ENCODE peak calls at places on chromosomes 13 and 19, in ten cellular contexts. One of them, this sample, is unnamed.
A peak's percentile ranks its signal among the peaks of the same experiment; 100 is the strongest.

GRCh38 chr19:56111601-56112312 is 9.3 kb downstream of the ZNF787 start:
- DNase-seq in LHCN-M2: peak; percentile 65
- DNase-seq in stimulated activated CD4-positive, alpha-beta T cell treated with anti-CD3 and anti-CD28 coated beads, Interleukin-1b, Interleukin-23, amount 100 ng/mL, for 24 hours: peak; percentile 26
- DNase-seq in AG20443: no peak
- DNase-seq in astrocyte: no peak
- DNase-seq in uterus: no peak
- DNase-seq in stimulated activated CD8-positive, alpha-beta memory T cell treated with anti-CD3 and anti-CD28 coated beads, Interleukin-4, amount 100 ng/mL, for 1 hour: peak; percentile 22
- DNase-seq in coronary artery: no peak
- DNase-seq in GM12865: peak; percentile 83
- DNase-seq in B cell: peak; percentile 87
- DNase-seq in this sample: no peak

GRCh38 chr19:18894254-18895037 is 1.5 kb downstream of the CERS1 start:
- DNase-seq in LHCN-M2: peak; percentile 65
- DNase-seq in stimulated activated CD4-positive, alpha-beta T cell treated with anti-CD3 and anti-CD28 coated beads, Interleukin-1b, Interleukin-23, amount 100 ng/mL, for 24 hours: no peak
- DNase-seq in AG20443: peak; percentile 58
- DNase-seq in astrocyte: peak; percentile 30
- DNase-seq in uterus: peak; percentile 13
- DNase-seq in stimulated activated CD8-positive, alpha-beta memory T cell treated with anti-CD3 and anti-CD28 coated beads, Interleukin-4, amount 100 ng/mL, for 1 hour: no peak
- DNase-seq in coronary artery: no peak
- DNase-seq in GM12865: no peak
- DNase-seq in B cell: no peak
- DNase-seq in this sample: no peak

GRCh38 chr19:11745871-11746270 is 7.1 kb upstream of the ZNF823 start:
- DNase-seq in LHCN-M2: no peak
- DNase-seq in stimulated activated CD4-positive, alpha-beta T cell treated with anti-CD3 and anti-CD28 coated beads, Interleukin-1b, Interleukin-23, amount 100 ng/mL, for 24 hours: no peak
- DNase-seq in AG20443: no peak
- DNase-seq in astrocyte: no peak
- DNase-seq in uterus: no peak
- DNase-seq in stimulated activated CD8-positive, alpha-beta memory T cell treated with anti-CD3 and anti-CD28 coated beads, Interleukin-4, amount 100 ng/mL, for 1 hour: no peak
- DNase-seq in coronary artery: no peak
- DNase-seq in GM12865: no peak
- DNase-seq in B cell: no peak
- DNase-seq in this sample: no peak

GRCh38 chr19:35341006-35341405 is 6.7 kb upstream of the FFAR1 start:
- DNase-seq in LHCN-M2: no peak
- DNase-seq in stimulated activated CD4-positive, alpha-beta T cell treated with anti-CD3 and anti-CD28 coated beads, Interleukin-1b, Interleukin-23, amount 100 ng/mL, for 24 hours: no peak
- DNase-seq in AG20443: no peak
- DNase-seq in astrocyte: no peak
- DNase-seq in uterus: no peak
- DNase-seq in stimulated activated CD8-positive, alpha-beta memory T cell treated with anti-CD3 and anti-CD28 coated beads, Interleukin-4, amount 100 ng/mL, for 1 hour: no peak
- DNase-seq in coronary artery: no peak
- DNase-seq in GM12865: no peak
- DNase-seq in B cell: no peak
- DNase-seq in this sample: no peak

GRCh38 chr13:36858285-36858684 is 39.3 kb downstream of the RFXAP start:
- DNase-seq in LHCN-M2: peak; percentile 56
- DNase-seq in stimulated activated CD4-positive, alpha-beta T cell treated with anti-CD3 and anti-CD28 coated beads, Interleukin-1b, Interleukin-23, amount 100 ng/mL, for 24 hours: no peak
- DNase-seq in AG20443: peak; percentile 63
- DNase-seq in astrocyte: peak; percentile 32
- DNase-seq in uterus: no peak
- DNase-seq in stimulated activated CD8-positive, alpha-beta memory T cell treated with anti-CD3 and anti-CD28 coated beads, Interleukin-4, amount 100 ng/mL, for 1 hour: no peak
- DNase-seq in coronary artery: no peak
- DNase-seq in GM12865: peak; percentile 58
- DNase-seq in B cell: no peak
- DNase-seq in this sample: no peak

GRCh38 chr13:50685491-50685890 is 158.0 kb downstream of the DLEU7 start:
- DNase-seq in LHCN-M2: peak; percentile 70
- DNase-seq in stimulated activated CD4-positive, alpha-beta T cell treated with anti-CD3 and anti-CD28 coated beads, Interleukin-1b, Interleukin-23, amount 100 ng/mL, for 24 hours: no peak
- DNase-seq in AG20443: no peak
- DNase-seq in astrocyte: peak; percentile 37
- DNase-seq in uterus: peak; percentile 30
- DNase-seq in stimulated activated CD8-positive, alpha-beta memory T cell treated with anti-CD3 and anti-CD28 coated beads, Interleukin-4, amount 100 ng/mL, for 1 hour: no peak
- DNase-seq in coronary artery: no peak
- DNase-seq in GM12865: peak; percentile 40
- DNase-seq in B cell: no peak
- DNase-seq in this sample: no peak

GRCh38 chr19:41511628-41512027 is 64.3 kb upstream of the CEACAM21 start:
- DNase-seq in LHCN-M2: no peak
- DNase-seq in stimulated activated CD4-positive, alpha-beta T cell treated with anti-CD3 and anti-CD28 coated beads, Interleukin-1b, Interleukin-23, amount 100 ng/mL, for 24 hours: no peak
- DNase-seq in AG20443: no peak
- DNase-seq in astrocyte: no peak
- DNase-seq in uterus: no peak
- DNase-seq in stimulated activated CD8-positive, alpha-beta memory T cell treated with anti-CD3 and anti-CD28 coated beads, Interleukin-4, amount 100 ng/mL, for 1 hour: no peak
- DNase-seq in coronary artery: no peak
- DNase-seq in GM12865: no peak
- DNase-seq in B cell: no peak
- DNase-seq in this sample: no peak

GRCh38 chr13:30567072-30567471 is 50.6 kb upstream of the USPL1 start:
- DNase-seq in LHCN-M2: no peak
- DNase-seq in stimulated activated CD4-positive, alpha-beta T cell treated with anti-CD3 and anti-CD28 coated beads, Interleukin-1b, Interleukin-23, amount 100 ng/mL, for 24 hours: no peak
- DNase-seq in AG20443: no peak
- DNase-seq in astrocyte: no peak
- DNase-seq in uterus: no peak
- DNase-seq in stimulated activated CD8-positive, alpha-beta memory T cell treated with anti-CD3 and anti-CD28 coated beads, Interleukin-4, amount 100 ng/mL, for 1 hour: no peak
- DNase-seq in coronary artery: no peak
- DNase-seq in GM12865: no peak
- DNase-seq in B cell: no peak
- DNase-seq in this sample: no peak

GRCh38 chr19:14035706-14036105 is 4.1 kb downstream of the IL27RA start:
- DNase-seq in LHCN-M2: no peak
- DNase-seq in stimulated activated CD4-positive, alpha-beta T cell treated with anti-CD3 and anti-CD28 coated beads, Interleukin-1b, Interleukin-23, amount 100 ng/mL, for 24 hours: no peak
- DNase-seq in AG20443: peak; percentile 26
- DNase-seq in astrocyte: peak; percentile 49
- DNase-seq in uterus: no peak
- DNase-seq in stimulated activated CD8-positive, alpha-beta memory T cell treated with anti-CD3 and anti-CD28 coated beads, Interleukin-4, amount 100 ng/mL, for 1 hour: no peak
- DNase-seq in coronary artery: no peak
- DNase-seq in GM12865: no peak
- DNase-seq in B cell: no peak
- DNase-seq in this sample: no peak

GRCh38 chr13:113932060-113932459 is 41.8 kb downstream of the C13orf46 start:
- DNase-seq in LHCN-M2: no peak
- DNase-seq in stimulated activated CD4-positive, alpha-beta T cell treated with anti-CD3 and anti-CD28 coated beads, Interleukin-1b, Interleukin-23, amount 100 ng/mL, for 24 hours: no peak
- DNase-seq in AG20443: no peak
- DNase-seq in astrocyte: no peak
- DNase-seq in uterus: peak; percentile 11
- DNase-seq in stimulated activated CD8-positive, alpha-beta memory T cell treated with anti-CD3 and anti-CD28 coated beads, Interleukin-4, amount 100 ng/mL, for 1 hour: no peak
- DNase-seq in coronary artery: peak; percentile 52
- DNase-seq in GM12865: no peak
- DNase-seq in B cell: no peak
- DNase-seq in this sample: no peak

GRCh38 chr19:29583196-29584006 is 22.7 kb upstream of the POP4 start:
- DNase-seq in LHCN-M2: peak; percentile 79
- DNase-seq in stimulated activated CD4-positive, alpha-beta T cell treated with anti-CD3 and anti-CD28 coated beads, Interleukin-1b, Interleukin-23, amount 100 ng/mL, for 24 hours: no peak
- DNase-seq in AG20443: peak; percentile 54
- DNase-seq in astrocyte: no peak
- DNase-seq in uterus: no peak
- DNase-seq in stimulated activated CD8-positive, alpha-beta memory T cell treated with anti-CD3 and anti-CD28 coated beads, Interleukin-4, amount 100 ng/mL, for 1 hour: no peak
- DNase-seq in coronary artery: peak; percentile 26
- DNase-seq in GM12865: no peak
- DNase-seq in B cell: no peak
- DNase-seq in this sample: no peak

GRCh38 chr13:29436291-29436690 is 159.2 kb downstream of the SLC7A1 start:
- DNase-seq in LHCN-M2: peak; percentile 77
- DNase-seq in stimulated activated CD4-positive, alpha-beta T cell treated with anti-CD3 and anti-CD28 coated beads, Interleukin-1b, Interleukin-23, amount 100 ng/mL, for 24 hours: no peak
- DNase-seq in AG20443: peak; percentile 49
- DNase-seq in astrocyte: peak; percentile 90
- DNase-seq in uterus: peak; percentile 67
- DNase-seq in stimulated activated CD8-positive, alpha-beta memory T cell treated with anti-CD3 and anti-CD28 coated beads, Interleukin-4, amount 100 ng/mL, for 1 hour: no peak
- DNase-seq in coronary artery: no peak
- DNase-seq in GM12865: no peak
- DNase-seq in B cell: no peak
- DNase-seq in this sample: no peak

GRCh38 chr19:18385675-18386542 is at the start of gene GDF15:
- DNase-seq in LHCN-M2: peak; percentile 94
- DNase-seq in stimulated activated CD4-positive, alpha-beta T cell treated with anti-CD3 and anti-CD28 coated beads, Interleukin-1b, Interleukin-23, amount 100 ng/mL, for 24 hours: no peak
- DNase-seq in AG20443: peak; percentile 90
- DNase-seq in astrocyte: peak; percentile 80
- DNase-seq in uterus: peak; percentile 53
- DNase-seq in stimulated activated CD8-positive, alpha-beta memory T cell treated with anti-CD3 and anti-CD28 coated beads, Interleukin-4, amount 100 ng/mL, for 1 hour: no peak
- DNase-seq in coronary artery: no peak
- DNase-seq in GM12865: peak; percentile 52
- DNase-seq in B cell: no peak
- DNase-seq in this sample: no peak

GRCh38 chr13:20774746-20775145 is 985 bp upstream of the EEF1AKMT1 start:
- DNase-seq in LHCN-M2: no peak
- DNase-seq in stimulated activated CD4-positive, alpha-beta T cell treated with anti-CD3 and anti-CD28 coated beads, Interleukin-1b, Interleukin-23, amount 100 ng/mL, for 24 hours: no peak
- DNase-seq in AG20443: no peak
- DNase-seq in astrocyte: no peak
- DNase-seq in uterus: no peak
- DNase-seq in stimulated activated CD8-positive, alpha-beta memory T cell treated with anti-CD3 and anti-CD28 coated beads, Interleukin-4, amount 100 ng/mL, for 1 hour: no peak
- DNase-seq in coronary artery: no peak
- DNase-seq in GM12865: no peak
- DNase-seq in B cell: no peak
- DNase-seq in this sample: no peak

GRCh38 chr13:41694902-41695301 is 237.6 kb downstream of the RGCC start:
- DNase-seq in LHCN-M2: peak; percentile 90
- DNase-seq in stimulated activated CD4-positive, alpha-beta T cell treated with anti-CD3 and anti-CD28 coated beads, Interleukin-1b, Interleukin-23, amount 100 ng/mL, for 24 hours: no peak
- DNase-seq in AG20443: peak; percentile 74
- DNase-seq in astrocyte: peak; percentile 96
- DNase-seq in uterus: peak; percentile 76
- DNase-seq in stimulated activated CD8-positive, alpha-beta memory T cell treated with anti-CD3 and anti-CD28 coated beads, Interleukin-4, amount 100 ng/mL, for 1 hour: no peak
- DNase-seq in coronary artery: peak; percentile 79
- DNase-seq in GM12865: peak; percentile 12
- DNase-seq in B cell: no peak
- DNase-seq in this sample: peak; percentile 34

This sample was measured in thoracic aorta.